ENCODE peak calls at places on chromosomes 12 and 14, in six cellular contexts. D is IMR-90, Z is neuronal stem cell, B is H9, L is H1, Q is mesenchymal stem cell. M is an unnamed sample.
A peak's percentile ranks its signal among the peaks of the same experiment; 100 is the strongest.

GRCh38 chr12:12779529-12779928 is 5.9 kb upstream of the APOLD1 start:
- DNase-seq in Z (no peak), D (peak; percentile 96), Q (peak; percentile 81), L (no peak), B (no peak), M (peak; percentile 40)

GRCh38 chr14:46279776-46280175 is 371.8 kb downstream of the RPL10L start:
- DNase-seq in Z (no peak), D (no peak), L (no peak), Q (peak; percentile 5), B (no peak), M (no peak)

GRCh38 chr14:21505009-21505553 is 6.1 kb downstream of the METTL3 start:
- DNase-seq in Q (peak; percentile 37), L (no peak), D (no peak), B (no peak), Z (no peak), M (no peak)

GRCh38 chr14:22381751-22382150 is 207.3 kb downstream of the DAD1 start:
- DNase-seq in Z (no peak), Q (no peak), L (no peak), D (no peak), B (no peak), M (no peak)

GRCh38 chr12:103626498-103626897 is 39.4 kb downstream of the STAB2 start:
- DNase-seq in Z (peak; percentile 8), D (peak; percentile 51), Q (peak; percentile 35), B (peak; percentile 49), L (no peak), M (no peak)

GRCh38 chr12:52207895-52208294 is 16.1 kb upstream of the KRT80 start:
- DNase-seq in Q (peak; percentile 39), B (no peak), L (no peak), Z (no peak), D (peak; percentile 28), M (no peak)

GRCh38 chr14:96176811-96177211 is 27.8 kb upstream of the BDKRB2 start:
- DNase-seq in Q (no peak), B (no peak), L (no peak), Z (no peak), D (peak; percentile 91), M (no peak)

GRCh38 chr14:76138758-76139723 is 12.7 kb upstream of the GPATCH2L start:
- DNase-seq in B (peak; percentile 73), L (peak; percentile 74), Q (no peak), D (no peak), Z (peak; percentile 80), M (no peak)

GRCh38 chr12:96985515-96986362 is 78.7 kb downstream of the NEDD1 start:
- DNase-seq in B (peak; percentile 84), Z (no peak), Q (no peak), L (peak; percentile 82), D (no peak), M (no peak)

GRCh38 chr12:110249716-110250225 is 31.3 kb upstream of the ATP2A2 start:
- DNase-seq in Z (no peak), B (no peak), L (no peak), D (no peak), Q (no peak), M (no peak)

GRCh38 chr14:61526405-61527312 is 168.7 kb upstream of the HIF1A start:
- DNase-seq in B (no peak), Z (no peak), D (no peak), L (no peak), Q (no peak), M (peak; percentile 96)

GRCh38 chr12:4957781-4958180 is 48.1 kb downstream of the KCNA1 start:
- DNase-seq in D (no peak), B (no peak), L (no peak), Q (no peak), Z (no peak), M (no peak)

GRCh38 chr12:49503674-49504180 is 35.1 kb upstream of the KCNH3 start:
- DNase-seq in B (no peak), Z (no peak), Q (no peak), L (no peak), D (peak; percentile 81), M (no peak)

GRCh38 chr12:110165540-110166159 is 41.5 kb downstream of the IFT81 start:
- DNase-seq in L (no peak), Z (no peak), Q (no peak), B (peak; percentile 45), D (no peak), M (peak; percentile 56)

GRCh38 chr14:65704850-65705249 is 292.3 kb downstream of the FUT8 start:
- DNase-seq in L (no peak), D (no peak), Z (no peak), B (no peak), Q (no peak), M (no peak)

GRCh38 chr14:92425101-92425500 is 88.5 kb upstream of the RIN3 start:
- DNase-seq in D (peak; percentile 52), B (no peak), Z (no peak), L (no peak), Q (peak; percentile 76), M (peak; percentile 87)

GRCh38 chr12:38370311-38370710 is 53.7 kb downstream of the ALG10B start:
- DNase-seq in Q (no peak), Z (no peak), L (no peak), D (no peak), B (no peak), M (no peak)

GRCh38 chr12:69252033-69252432 is 12.7 kb downstream of the CPSF6 start:
- DNase-seq in B (no peak), L (no peak), Q (peak; percentile 58), D (no peak), Z (no peak), M (no peak)

GRCh38 chr12:106042091-106042490 is 96.7 kb downstream of the NUAK1 start:
- DNase-seq in Q (no peak), L (no peak), D (no peak), Z (no peak), B (no peak), M (no peak)

GRCh38 chr14:60241091-60241490 is 7.9 kb upstream of the PPM1A start:
- DNase-seq in Q (no peak), L (no peak), B (no peak), D (no peak), Z (no peak), M (no peak)

GRCh38 chr14:40119321-40119720 is 687.1 kb upstream of the FBXO33 start:
- DNase-seq in D (no peak), Z (no peak), B (no peak), Q (no peak), L (no peak), M (no peak)

GRCh38 chr14:71533396-71533795 is 398.8 kb upstream of the RGS6 start:
- DNase-seq in Q (no peak), Z (no peak), B (no peak), D (peak; percentile 50), L (no peak), M (no peak)

GRCh38 chr12:4855121-4855924 is 54.4 kb upstream of the KCNA1 start:
- DNase-seq in Z (peak; percentile 77), Q (peak; percentile 67), D (peak; percentile 72), B (peak; percentile 90), L (peak; percentile 67), M (peak; percentile 91)

GRCh38 chr14:106808907-106809306 is 1282.5 kb downstream of the TMEM121 start:
- DNase-seq in D (no peak), L (no peak), Q (no peak), B (no peak), Z (no peak), M (no peak)

GRCh38 chr14:106808458-106808857 is 1282.1 kb downstream of the TMEM121 start:
- DNase-seq in B (no peak), D (no peak), Q (no peak), L (no peak), Z (no peak), M (no peak)

GRCh38 chr14:106802413-106803364 is 1276.3 kb downstream of the TMEM121 start:
- DNase-seq in Q (no peak), L (no peak), B (no peak), D (no peak), Z (no peak), M (no peak)

GRCh38 chr14:106807493-106807892 is 1281.1 kb downstream of the TMEM121 start:
- DNase-seq in L (no peak), Q (no peak), B (no peak), D (no peak), Z (no peak), M (no peak)

GRCh38 chr14:106803379-106803778 is 1277.0 kb downstream of the TMEM121 start:
- DNase-seq in Q (no peak), D (no peak), B (no peak), Z (no peak), L (no peak), M (no peak)
- H3K9me3 ChIP-seq in Q (peaks cover 2% of the 10 kb centered on the region), D (peaks cover 18% of the 10 kb centered on the region), B (peaks cover 86% of the 10 kb centered on the region), Z (peaks cover 25% of the 10 kb centered on the region), L (peaks cover 49% of the 10 kb centered on the region), M (peaks cover 23% of the 10 kb centered on the region)

DNA sequence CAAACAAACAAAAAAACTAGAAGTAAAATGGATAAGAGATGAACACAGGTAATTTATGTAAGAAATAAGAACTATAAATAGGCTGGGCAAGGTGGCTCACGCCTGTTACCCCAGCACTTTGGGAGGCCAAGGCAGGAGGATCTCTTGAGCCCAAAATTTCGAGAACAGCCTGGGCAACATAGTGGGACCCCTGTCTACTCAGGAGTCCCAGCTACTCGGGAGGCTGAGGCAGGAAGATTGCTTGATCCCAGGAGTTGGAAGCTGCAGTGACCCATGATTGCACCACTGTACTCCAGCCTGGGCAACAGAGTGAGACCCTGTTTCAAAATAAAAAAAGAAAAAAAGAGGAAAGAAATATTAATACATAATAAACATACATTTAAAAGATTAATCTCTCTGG is 22.7 kb upstream of the ABCD4 start:
- DNase-seq in B (no peak), L (no peak), D (no peak), Z (no peak), Q (no peak), M (no peak)
- H2BK5ac ChIP-seq in B (no peak overlapping the region), L (peak overlapping the region; percentile 100), D (no peak overlapping the region), Z (no peak overlapping the region), Q (no peak overlapping the region), M (no peak overlapping the region)

GRCh38 chr12:125180144-125180543 is 114.9 kb downstream of the AACS start:
- DNase-seq in D (no peak), Q (no peak), Z (no peak), B (no peak), L (no peak), M (no peak)

GRCh38 chr12:125181107-125181506 is 115.9 kb downstream of the AACS start:
- DNase-seq in B (no peak), D (no peak), L (no peak), Q (no peak), Z (no peak), M (no peak)

GRCh38 chr12:125183187-125184067 is 118.2 kb downstream of the AACS start:
- DNase-seq in D (peak; percentile 66), Q (peak; percentile 68), L (peak; percentile 98), Z (peak; percentile 91), B (peak; percentile 89), M (peak; percentile 86)

GRCh38 chr12:125175576-125175975 is 110.3 kb downstream of the AACS start:
- DNase-seq in Z (no peak), L (no peak), Q (no peak), D (no peak), B (no peak), M (no peak)

GRCh38 chr12:125178222-125178621 is 113.0 kb downstream of the AACS start:
- DNase-seq in Q (no peak), D (no peak), L (no peak), Z (no peak), B (no peak), M (no peak)
- H3K9ac ChIP-seq in Q (no peak overlapping the region), D (no peak overlapping the region), L (no peak overlapping the region), Z (no peak overlapping the region), B (no peak overlapping the region), M (no peak overlapping the region)

GRCh38 chr14:81579115-81579514 is 45.5 kb upstream of the SEL1L start:
- DNase-seq in L (no peak), D (no peak), Q (no peak), Z (no peak), B (no peak), M (no peak)

GRCh38 chr14:81584495-81584894 is 50.8 kb upstream of the SEL1L start:
- DNase-seq in D (no peak), L (no peak), Z (no peak), Q (no peak), B (no peak), M (no peak)

GRCh38 chr14:81582420-81582819 is 48.8 kb upstream of the SEL1L start:
- DNase-seq in Q (no peak), L (no peak), Z (no peak), B (no peak), D (no peak), M (no peak)
- H3K9me3 ChIP-seq in Q (no peaks in the 10 kb centered on the region), L (no peaks in the 10 kb centered on the region), Z (peaks cover 2% of the 10 kb centered on the region), B (no peaks in the 10 kb centered on the region), D (peaks cover 9% of the 10 kb centered on the region), M (no peaks in the 10 kb centered on the region)

M was measured in trophoblast cell.